ENCODE peak calls at places on chromosomes 3 and 15, in ten cellular contexts. M is activated CD8-positive, alpha-beta memory T cell treated with anti-CD3 and anti-CD28 coated beads for 48 hours; W is CD8-positive, alpha-beta memory T cell; G is Ammon's horn; F is epithelial cell of esophagus; R is NCI-H1417; Z is NCI-H2171 treated with DMSO at 0.1 percent for 48 hours; A is activated naive CD8-positive, alpha-beta T cell treated with anti-CD3 and anti-CD28 coated beads, Interleukin-2, amount 50 U/mL, for 24 hours; Y is RPMI8226; K is Jurkat, Clone E6-1. D is an unnamed sample.

GRCh38 chr3:14166877-14167605 is 11.4 kb downstream of the XPC start:
- DNase-seq in M (no peak), W (no peak), G (no peak), F (peak; percentile 67), R (no peak), Z (no peak), A (no peak), Y (no peak), K (no peak), D (peak; percentile 85)

GRCh38 chr15:89381330-89381729 is 46.7 kb upstream of the POLG start:
- DNase-seq in M (no peak), W (no peak), G (no peak), F (no peak), R (no peak), Z (no peak), A (no peak), Y (no peak), K (no peak), D (no peak)

GRCh38 chr3:9809615-9810356 is at the start of gene TTLL3:
- DNase-seq in M (peak; percentile 24), W (peak; percentile 40), G (peak; percentile 75), F (peak; percentile 38), R (peak; percentile 39), Z (peak; percentile 54), A (peak; percentile 44), Y (peak; percentile 57), K (no peak), D (peak; percentile 52)

GRCh38 chr3:59641169-59641914 is 591.5 kb upstream of the CFAP20DC start:
- DNase-seq in M (no peak), W (no peak), G (peak; percentile 21), F (peak; percentile 27), R (no peak), Z (no peak), A (no peak), Y (no peak), K (no peak), D (peak; percentile 50)

GRCh38 chr15:34349769-34350168 is 6.7 kb downstream of the NUTM1 start:
- DNase-seq in M (no peak), W (no peak), G (no peak), F (no peak), R (no peak), Z (no peak), A (no peak), Y (no peak), K (no peak), D (no peak)

GRCh38 chr15:33913459-33913858 is 54.8 kb upstream of the CHRM5 start:
- DNase-seq in M (no peak), W (no peak), G (no peak), F (peak; percentile 36), R (no peak), Z (no peak), A (no peak), Y (no peak), K (no peak), D (no peak)

GRCh38 chr15:31457161-31457560 is 130.5 kb downstream of the KLF13 start:
- DNase-seq in M (no peak), W (no peak), G (no peak), F (peak; percentile 89), R (no peak), Z (no peak), A (no peak), Y (no peak), K (no peak), D (no peak)

GRCh38 chr3:54169524-54169923 is 47.2 kb downstream of the CACNA2D3 start:
- DNase-seq in M (no peak), W (no peak), G (no peak), F (no peak), R (no peak), Z (no peak), A (no peak), Y (no peak), K (no peak), D (no peak)

GRCh38 chr3:193086688-193087087 is 154.3 kb upstream of the PLAAT1 start:
- DNase-seq in M (no peak), W (no peak), G (no peak), F (no peak), R (no peak), Z (no peak), A (no peak), Y (no peak), K (no peak), D (no peak)

GRCh38 chr15:100918034-100918689 is 995 bp upstream of the LRRK1 start:
- DNase-seq in M (peak; percentile 52), W (no peak), G (peak; percentile 70), F (peak; percentile 85), R (peak; percentile 93), Z (peak; percentile 86), A (peak; percentile 80), Y (peak; percentile 95), K (peak; percentile 15), D (peak; percentile 38)

GRCh38 chr3:30258426-30259392 is 347.7 kb upstream of the TGFBR2 start:
- DNase-seq in M (no peak), W (no peak), G (no peak), F (no peak), R (peak; percentile 85), Z (no peak), A (no peak), Y (no peak), K (no peak), D (no peak)

GRCh38 chr3:71057526-71057894 is 526.0 kb downstream of the FOXP1 start:
- DNase-seq in M (no peak), W (no peak), G (no peak), F (peak; percentile 84), R (peak; percentile 27), Z (peak; percentile 38), A (no peak), Y (peak; percentile 12), K (no peak), D (no peak)

GRCh38 chr3:129794319-129795201 is 99.0 kb downstream of the TMCC1 start:
- DNase-seq in M (no peak), W (no peak), G (peak; percentile 27), F (peak; percentile 99), R (peak; percentile 83), Z (peak; percentile 91), A (peak; percentile 14), Y (no peak), K (no peak), D (peak; percentile 3)

GRCh38 chr3:60086811-60087210 is 1037.0 kb upstream of the CFAP20DC start:
- DNase-seq in M (no peak), W (no peak), G (no peak), F (peak; percentile 23), R (no peak), Z (no peak), A (peak; percentile 31), Y (no peak), K (no peak), D (no peak)